ENCODE peak calls at places on chromosomes 12 and 14, in seven cellular contexts. One of them, this sample, is unnamed.

GRCh38 chr12:117863004-117863709 is 105.6 kb downstream of the KSR2 start:
- DNase-seq in cardiac muscle cell: no peak
- DNase-seq in cardiac fibroblast: peak
- DNase-seq in heart right ventricle: no peak
- DNase-seq in body of pancreas: no peak
- DNase-seq in retina: no peak
- DNase-seq in RCC 7860: no peak
- DNase-seq in this sample: peak

GRCh38 chr12:14981049-14981448 is 8.2 kb downstream of the PDE6H start:
- DNase-seq in cardiac muscle cell: no peak
- DNase-seq in cardiac fibroblast: no peak
- DNase-seq in heart right ventricle: no peak
- DNase-seq in body of pancreas: no peak
- DNase-seq in retina: no peak
- DNase-seq in RCC 7860: no peak
- DNase-seq in this sample: no peak

GRCh38 chr12:12331244-12331771 is 18.7 kb downstream of the MANSC1 start:
- DNase-seq in cardiac muscle cell: no peak
- DNase-seq in cardiac fibroblast: no peak
- DNase-seq in heart right ventricle: no peak
- DNase-seq in body of pancreas: no peak
- DNase-seq in retina: no peak
- DNase-seq in RCC 7860: no peak
- DNase-seq in this sample: no peak

GRCh38 chr14:72450473-72451044 is 443.3 kb downstream of the DPF3 start:
- DNase-seq in cardiac muscle cell: no peak
- DNase-seq in cardiac fibroblast: no peak
- DNase-seq in heart right ventricle: no peak
- DNase-seq in body of pancreas: no peak
- DNase-seq in retina: no peak
- DNase-seq in RCC 7860: no peak
- DNase-seq in this sample: no peak

GRCh38 chr12:95648990-95649791 is 97.9 kb upstream of the USP44 start:
- DNase-seq in cardiac muscle cell: peak
- DNase-seq in cardiac fibroblast: peak
- DNase-seq in heart right ventricle: no peak
- DNase-seq in body of pancreas: peak
- DNase-seq in retina: no peak
- DNase-seq in RCC 7860: no peak
- DNase-seq in this sample: peak

GRCh38 chr14:92848941-92849340 is 54.8 kb downstream of the GOLGA5 start:
- DNase-seq in cardiac muscle cell: no peak
- DNase-seq in cardiac fibroblast: no peak
- DNase-seq in heart right ventricle: peak
- DNase-seq in body of pancreas: peak
- DNase-seq in retina: no peak
- DNase-seq in RCC 7860: no peak
- DNase-seq in this sample: no peak

GRCh38 chr14:90819734-90820393 is 3.6 kb upstream of the TTC7B start:
- DNase-seq in cardiac muscle cell: no peak
- DNase-seq in cardiac fibroblast: no peak
- DNase-seq in heart right ventricle: no peak
- DNase-seq in body of pancreas: no peak
- DNase-seq in retina: no peak
- DNase-seq in RCC 7860: no peak
- DNase-seq in this sample: no peak

GRCh38 chr12:122106891-122107660 is 28.5 kb downstream of the MLXIP start:
- DNase-seq in cardiac muscle cell: peak
- DNase-seq in cardiac fibroblast: peak
- DNase-seq in heart right ventricle: peak
- DNase-seq in body of pancreas: peak
- DNase-seq in retina: no peak
- DNase-seq in RCC 7860: peak
- DNase-seq in this sample: peak

GRCh38 chr14:68247867-68248266 is 428.3 kb downstream of the RAD51B start:
- DNase-seq in cardiac muscle cell: peak
- DNase-seq in cardiac fibroblast: peak
- DNase-seq in heart right ventricle: no peak
- DNase-seq in body of pancreas: no peak
- DNase-seq in retina: no peak
- DNase-seq in RCC 7860: no peak
- DNase-seq in this sample: no peak

GRCh38 chr12:32586390-32586789 is 92.7 kb upstream of the DNM1L start:
- DNase-seq in cardiac muscle cell: peak
- DNase-seq in cardiac fibroblast: peak
- DNase-seq in heart right ventricle: no peak
- DNase-seq in body of pancreas: no peak
- DNase-seq in retina: no peak
- DNase-seq in RCC 7860: peak
- DNase-seq in this sample: peak

GRCh38 chr12:27344246-27344645 is 11.6 kb downstream of the BMAL2 start:
- DNase-seq in cardiac muscle cell: no peak
- DNase-seq in cardiac fibroblast: no peak
- DNase-seq in heart right ventricle: no peak
- DNase-seq in body of pancreas: no peak
- DNase-seq in retina: no peak
- DNase-seq in RCC 7860: no peak
- DNase-seq in this sample: no peak

GRCh38 chr12:26940820-26941219 is 2.5 kb downstream of the FGFR1OP2 start:
- DNase-seq in cardiac muscle cell: peak
- DNase-seq in cardiac fibroblast: peak
- DNase-seq in heart right ventricle: no peak
- DNase-seq in body of pancreas: no peak
- DNase-seq in retina: no peak
- DNase-seq in RCC 7860: no peak
- DNase-seq in this sample: peak

GRCh38 chr12:2752676-2753371 is 41.9 kb upstream of the FKBP4 start:
- DNase-seq in cardiac muscle cell: peak
- DNase-seq in cardiac fibroblast: peak
- DNase-seq in heart right ventricle: peak
- DNase-seq in body of pancreas: peak
- DNase-seq in retina: peak
- DNase-seq in RCC 7860: peak
- DNase-seq in this sample: peak

GRCh38 chr14:99687284-99688209 is 3.4 kb downstream of the CYP46A1 start:
- DNase-seq in cardiac muscle cell: no peak
- DNase-seq in cardiac fibroblast: no peak
- DNase-seq in heart right ventricle: no peak
- DNase-seq in body of pancreas: peak
- DNase-seq in retina: no peak
- DNase-seq in RCC 7860: no peak
- DNase-seq in this sample: no peak

GRCh38 chr12:26803552-26803951 is 29.4 kb downstream of the ITPR2 start:
- DNase-seq in cardiac muscle cell: peak
- DNase-seq in cardiac fibroblast: peak
- DNase-seq in heart right ventricle: no peak
- DNase-seq in body of pancreas: no peak
- DNase-seq in retina: no peak
- DNase-seq in RCC 7860: peak
- DNase-seq in this sample: peak

GRCh38 chr14:105364100-105364708 is 34.1 kb upstream of the TEX22 start:
- DNase-seq in cardiac muscle cell: peak
- DNase-seq in cardiac fibroblast: peak
- DNase-seq in heart right ventricle: no peak
- DNase-seq in body of pancreas: no peak
- DNase-seq in retina: no peak
- DNase-seq in RCC 7860: no peak
- DNase-seq in this sample: no peak

GRCh38 chr12:121791671-121792496 is 1.6 kb downstream of the RHOF start:
- DNase-seq in cardiac muscle cell: no peak
- DNase-seq in cardiac fibroblast: no peak
- DNase-seq in heart right ventricle: no peak
- DNase-seq in body of pancreas: no peak
- DNase-seq in retina: no peak
- DNase-seq in RCC 7860: peak
- DNase-seq in this sample: no peak

GRCh38 chr12:64737539-64737938 is 21.7 kb downstream of the GNS start:
- DNase-seq in cardiac muscle cell: no peak
- DNase-seq in cardiac fibroblast: no peak
- DNase-seq in heart right ventricle: no peak
- DNase-seq in body of pancreas: no peak
- DNase-seq in retina: no peak
- DNase-seq in RCC 7860: no peak
- DNase-seq in this sample: no peak

GRCh38 chr14:104145826-104146642 is 7.6 kb downstream of the KIF26A start:
- DNase-seq in cardiac muscle cell: no peak
- DNase-seq in cardiac fibroblast: no peak
- DNase-seq in heart right ventricle: no peak
- DNase-seq in body of pancreas: no peak
- DNase-seq in retina: peak
- DNase-seq in RCC 7860: no peak
- DNase-seq in this sample: no peak

GRCh38 chr14:52879958-52880357 is 70.9 kb downstream of the FERMT2 start:
- DNase-seq in cardiac muscle cell: peak
- DNase-seq in cardiac fibroblast: peak
- DNase-seq in heart right ventricle: no peak
- DNase-seq in body of pancreas: no peak
- DNase-seq in retina: no peak
- DNase-seq in RCC 7860: peak
- DNase-seq in this sample: peak

GRCh38 chr12:95980437-95980836 is 15.7 kb downstream of the HAL start:
- DNase-seq in cardiac muscle cell: no peak
- DNase-seq in cardiac fibroblast: no peak
- DNase-seq in heart right ventricle: no peak
- DNase-seq in body of pancreas: no peak
- DNase-seq in retina: no peak
- DNase-seq in RCC 7860: no peak
- DNase-seq in this sample: no peak

GRCh38 chr12:51087818-51088217 is 4.4 kb upstream of the CSRNP2 start:
- DNase-seq in cardiac muscle cell: no peak
- DNase-seq in cardiac fibroblast: no peak
- DNase-seq in heart right ventricle: no peak
- DNase-seq in body of pancreas: no peak
- DNase-seq in retina: no peak
- DNase-seq in RCC 7860: no peak
- DNase-seq in this sample: no peak

GRCh38 chr12:119727600-119728436 is 59.9 kb downstream of the PRKAB1 start:
- DNase-seq in cardiac muscle cell: no peak
- DNase-seq in cardiac fibroblast: no peak
- DNase-seq in heart right ventricle: no peak
- DNase-seq in body of pancreas: no peak
- DNase-seq in retina: no peak
- DNase-seq in RCC 7860: peak
- DNase-seq in this sample: no peak

GRCh38 chr12:6235499-6235898 is 35.3 kb downstream of the CD9 start:
- DNase-seq in cardiac muscle cell: no peak
- DNase-seq in cardiac fibroblast: no peak
- DNase-seq in heart right ventricle: no peak
- DNase-seq in body of pancreas: peak
- DNase-seq in retina: no peak
- DNase-seq in RCC 7860: no peak
- DNase-seq in this sample: no peak

GRCh38 chr14:101819251-101819990 is 57.9 kb downstream of the PPP2R5C start:
- DNase-seq in cardiac muscle cell: no peak
- DNase-seq in cardiac fibroblast: no peak
- DNase-seq in heart right ventricle: no peak
- DNase-seq in body of pancreas: no peak
- DNase-seq in retina: no peak
- DNase-seq in RCC 7860: no peak
- DNase-seq in this sample: no peak

GRCh38 chr12:13254311-13254710 is 57.8 kb downstream of the EMP1 start:
- DNase-seq in cardiac muscle cell: no peak
- DNase-seq in cardiac fibroblast: no peak
- DNase-seq in heart right ventricle: no peak
- DNase-seq in body of pancreas: no peak
- DNase-seq in retina: no peak
- DNase-seq in RCC 7860: no peak
- DNase-seq in this sample: no peak

GRCh38 chr12:119932921-119933320 is 55.8 kb upstream of the CIT start:
- DNase-seq in cardiac muscle cell: no peak
- DNase-seq in cardiac fibroblast: no peak
- DNase-seq in heart right ventricle: no peak
- DNase-seq in body of pancreas: no peak
- DNase-seq in retina: no peak
- DNase-seq in RCC 7860: no peak
- DNase-seq in this sample: no peak

GRCh38 chr14:61514006-61514830 is 181.1 kb upstream of the HIF1A start:
- DNase-seq in cardiac muscle cell: peak
- DNase-seq in cardiac fibroblast: no peak
- DNase-seq in heart right ventricle: no peak
- DNase-seq in body of pancreas: no peak
- DNase-seq in retina: no peak
- DNase-seq in RCC 7860: no peak
- DNase-seq in this sample: peak

GRCh38 chr14:46290706-46291105 is 360.9 kb downstream of the RPL10L start:
- DNase-seq in cardiac muscle cell: no peak
- DNase-seq in cardiac fibroblast: no peak
- DNase-seq in heart right ventricle: no peak
- DNase-seq in body of pancreas: no peak
- DNase-seq in retina: no peak
- DNase-seq in RCC 7860: no peak
- DNase-seq in this sample: no peak

GRCh38 chr12:51460519-51460918 is 35.9 kb downstream of the SLC4A8 start:
- DNase-seq in cardiac muscle cell: no peak
- DNase-seq in cardiac fibroblast: no peak
- DNase-seq in heart right ventricle: no peak
- DNase-seq in body of pancreas: no peak
- DNase-seq in retina: no peak
- DNase-seq in RCC 7860: no peak
- DNase-seq in this sample: peak

GRCh38 chr12:531951-532585 is 72.3 kb downstream of the B4GALNT3 start:
- DNase-seq in cardiac muscle cell: no peak
- DNase-seq in cardiac fibroblast: peak
- DNase-seq in heart right ventricle: no peak
- DNase-seq in body of pancreas: no peak
- DNase-seq in retina: no peak
- DNase-seq in RCC 7860: no peak
- DNase-seq in this sample: no peak

GRCh38 chr12:119457251-119457650 is 122.7 kb downstream of the CCDC60 start:
- DNase-seq in cardiac muscle cell: no peak
- DNase-seq in cardiac fibroblast: no peak
- DNase-seq in heart right ventricle: no peak
- DNase-seq in body of pancreas: no peak
- DNase-seq in retina: no peak
- DNase-seq in RCC 7860: no peak
- DNase-seq in this sample: no peak

GRCh38 chr12:72547593-72547992 is 275.4 kb downstream of the TRHDE start:
- DNase-seq in cardiac muscle cell: no peak
- DNase-seq in cardiac fibroblast: no peak
- DNase-seq in heart right ventricle: no peak
- DNase-seq in body of pancreas: no peak
- DNase-seq in retina: no peak
- DNase-seq in RCC 7860: no peak
- DNase-seq in this sample: peak

GRCh38 chr12:130420071-130420470 is 82.4 kb downstream of the PIWIL1 start:
- DNase-seq in cardiac muscle cell: no peak
- DNase-seq in cardiac fibroblast: no peak
- DNase-seq in heart right ventricle: no peak
- DNase-seq in body of pancreas: no peak
- DNase-seq in retina: no peak
- DNase-seq in RCC 7860: no peak
- DNase-seq in this sample: no peak

GRCh38 chr14:99188721-99189120 is 83.3 kb downstream of the BCL11B start:
- DNase-seq in cardiac muscle cell: no peak
- DNase-seq in cardiac fibroblast: no peak
- DNase-seq in heart right ventricle: no peak
- DNase-seq in body of pancreas: no peak
- DNase-seq in retina: no peak
- DNase-seq in RCC 7860: no peak
- DNase-seq in this sample: no peak